ENCODE peak calls at places on chromosomes 7 and 10, in eight cellular contexts. L is fibroblast of lung, T is dorsolateral prefrontal cortex, I is upper lobe of right lung, S is Panc1, R is esophagus squamous epithelium, A is prostate gland, O is left ventricle myocardium inferior. J is an unnamed sample. For H3K27me3, the result is how much of the 10 kb centered on the place peaks cover.

GRCh38 chr10:69479241-69479730 is 28.0 kb downstream of the TSPAN15 start:
- DNase-seq in L (no peak), T (peak), I (no peak), S (no peak), R (no peak), A (no peak), O (peak), J (no peak)

GRCh38 chr7:10708447-10708846 is 265.2 kb upstream of the PHF14 start:
- DNase-seq in L (no peak), T (no peak), I (no peak), S (peak), R (no peak), A (no peak), O (no peak), J (no peak)

GRCh38 chr7:127885843-127886242 is 145.4 kb downstream of the LRRC4 start:
- DNase-seq in L (peak), T (peak), I (no peak), S (no peak), R (no peak), A (no peak), O (no peak), J (no peak)

GRCh38 chr10:78744521-78745090 is 324.2 kb upstream of the ZMIZ1 start:
- DNase-seq in L (no peak), T (no peak), I (no peak), S (no peak), R (no peak), A (no peak), O (peak), J (no peak)

GRCh38 chr10:110002801-110003523 is 4.8 kb upstream of the ADD3 start:
- DNase-seq in L (no peak), T (no peak), I (no peak), S (no peak), R (no peak), A (no peak), O (no peak), J (no peak)

GRCh38 chr10:6753644-6754043 is 173.6 kb upstream of the PRKCQ start:
- DNase-seq in L (no peak), T (no peak), I (no peak), S (no peak), R (no peak), A (no peak), O (no peak), J (no peak)

GRCh38 chr10:87546221-87546620 is 41.5 kb downstream of the MINPP1 start:
- DNase-seq in L (no peak), T (no peak), I (peak), S (no peak), R (no peak), A (no peak), O (no peak), J (no peak)

GRCh38 chr7:69889338-69890080 is 291.2 kb downstream of the AUTS2 start:
- DNase-seq in L (peak), T (no peak), I (no peak), S (no peak), R (no peak), A (no peak), O (no peak), J (no peak)

GRCh38 chr7:112129655-112130323 is 76.4 kb downstream of the DOCK4 start:
- DNase-seq in L (no peak), T (no peak), I (no peak), S (no peak), R (no peak), A (peak), O (no peak), J (no peak)

GRCh38 chr10:22682237-22683192 is 31.9 kb downstream of the PIP4K2A start:
- DNase-seq in L (peak), T (no peak), I (no peak), S (peak), R (no peak), A (no peak), O (no peak), J (peak)

GRCh38 chr7:30240401-30240800 is 44.0 kb upstream of the ZNRF2 start:
- DNase-seq in L (peak), T (no peak), I (no peak), S (no peak), R (no peak), A (no peak), O (no peak), J (no peak)

GRCh38 chr10:121662945-121663917 is 65.0 kb upstream of the FGFR2 start:
- DNase-seq in L (no peak), T (no peak), I (no peak), S (no peak), R (no peak), A (no peak), O (no peak), J (no peak)

GRCh38 chr10:104291439-104291951 is 22.5 kb downstream of the GSTO2 start:
- DNase-seq in L (peak), T (peak), I (peak), S (no peak), R (peak), A (peak), O (peak), J (peak)

GRCh38 chr10:72263613-72264241 is 10.0 kb upstream of the DDIT4 start:
- DNase-seq in L (no peak), T (no peak), I (peak), S (no peak), R (no peak), A (peak), O (no peak), J (peak)

GRCh38 chr10:60777696-60778213 is 523 bp upstream of the CDK1 start:
- DNase-seq in L (no peak), T (no peak), I (no peak), S (no peak), R (no peak), A (no peak), O (no peak), J (no peak)

GRCh38 chr10:12822374-12823170 is 178.9 kb downstream of the CCDC3 start:
- DNase-seq in L (no peak), T (no peak), I (no peak), S (no peak), R (no peak), A (no peak), O (no peak), J (no peak)

GRCh38 chr10:49400365-49400764 is 4.5 kb upstream of the DRGX start:
- DNase-seq in L (no peak), T (no peak), I (no peak), S (no peak), R (no peak), A (no peak), O (no peak), J (no peak)
- H3K4me3 ChIP-seq in L (no peak), T (no peak), I (no peak), S (no peak), R (no peak), A (no peak), O (no peak), J (no peak)

GRCh38 chr10:100761191-100761590 is 15.8 kb downstream of the PAX2 start:
- DNase-seq in L (no peak), T (no peak), I (peak), S (no peak), R (no peak), A (no peak), O (no peak), J (no peak)
- H3K27me3 ChIP-seq in L (under half), T (under half), I (half or more), S (under half), R (under half), A (under half), O (half or more), J (under half)

GRCh38 chr7:48246073-48246472 is 74.8 kb downstream of the ABCA13 start:
- DNase-seq in L (peak), T (no peak), I (no peak), S (no peak), R (no peak), A (no peak), O (no peak), J (no peak)

GRCh38 chr7:48249162-48249561 is 77.9 kb downstream of the ABCA13 start:
- DNase-seq in L (no peak), T (no peak), I (no peak), S (no peak), R (no peak), A (no peak), O (no peak), J (no peak)

GRCh38 chr7:48242846-48243245 is 71.6 kb downstream of the ABCA13 start:
- DNase-seq in L (no peak), T (no peak), I (no peak), S (no peak), R (no peak), A (no peak), O (no peak), J (no peak)

GRCh38 chr7:48250441-48250951 is 79.2 kb downstream of the ABCA13 start:
- DNase-seq in L (peak), T (no peak), I (no peak), S (no peak), R (no peak), A (no peak), O (no peak), J (no peak)

GRCh38 chr7:48244902-48245301 is 73.6 kb downstream of the ABCA13 start:
- DNase-seq in L (peak), T (no peak), I (no peak), S (no peak), R (no peak), A (no peak), O (no peak), J (no peak)
- H3K27ac ChIP-seq in L (no peak), T (no peak), I (no peak), S (no peak), R (no peak), A (no peak), O (no peak), J (no peak)

GRCh38 chr10:80466724-80467326 is 12.7 kb downstream of the TSPAN14 start:
- DNase-seq in L (no peak), T (no peak), I (no peak), S (no peak), R (no peak), A (no peak), O (no peak), J (no peak)
- H3K4me3 ChIP-seq in L (no peak), T (no peak), I (no peak), S (no peak), R (no peak), A (no peak), O (peak), J (peak)

DNA sequence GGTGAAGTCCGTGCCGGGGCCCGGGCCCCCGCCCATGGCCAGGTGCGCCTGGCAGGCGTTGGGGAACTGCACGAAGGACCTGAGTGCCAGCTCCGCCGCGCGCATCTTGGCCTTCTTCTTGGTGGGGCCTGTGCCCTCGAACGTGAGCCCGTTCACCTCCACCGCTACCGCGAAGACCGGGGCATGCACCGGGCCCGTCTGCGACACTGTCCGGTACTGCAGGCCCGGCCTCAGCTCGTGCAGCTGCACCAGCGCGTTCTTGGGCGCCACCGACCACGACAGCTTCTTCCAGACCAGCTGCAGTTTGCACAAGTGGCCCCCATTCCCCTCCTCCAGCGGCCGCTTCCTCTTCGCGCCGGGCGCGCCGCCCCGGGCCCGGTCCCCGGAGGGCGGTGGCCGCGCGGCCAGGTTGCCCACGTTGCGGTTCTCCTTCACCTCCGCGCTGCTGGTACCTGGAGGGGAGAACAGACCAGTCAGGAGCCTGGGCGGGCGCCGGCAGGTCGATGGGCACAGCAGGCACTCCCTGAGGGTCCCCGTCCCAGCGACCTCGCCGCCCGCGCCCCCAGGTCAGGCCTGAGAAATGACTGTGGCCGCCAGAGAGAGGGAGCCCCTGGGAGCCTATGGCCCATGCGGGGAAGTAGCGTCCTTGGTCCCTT is 307.4 kb downstream of the WDR37 start:
- DNase-seq in L (no peak), T (peak), I (peak), S (no peak), R (no peak), A (no peak), O (no peak), J (no peak)
- H3K27me3 ChIP-seq in L (under half), T (under half), I (under half), S (under half), R (under half), A (under half), O (half or more), J (under half)

GRCh38 chr10:124036746-124037145 is 56.7 kb downstream of the CHST15 start:
- DNase-seq in L (no peak), T (no peak), I (no peak), S (no peak), R (no peak), A (no peak), O (no peak), J (no peak)

GRCh38 chr10:124035306-124035927 is 58.0 kb downstream of the CHST15 start:
- DNase-seq in L (no peak), T (no peak), I (no peak), S (no peak), R (no peak), A (no peak), O (no peak), J (no peak)

GRCh38 chr10:124037784-124038183 is 55.6 kb downstream of the CHST15 start:
- DNase-seq in L (no peak), T (no peak), I (no peak), S (no peak), R (no peak), A (no peak), O (no peak), J (no peak)

GRCh38 chr10:124035928-124036558 is 57.4 kb downstream of the CHST15 start:
- DNase-seq in L (no peak), T (no peak), I (peak), S (no peak), R (peak), A (peak), O (peak), J (no peak)

GRCh38 chr10:124037286-124037685 is 56.1 kb downstream of the CHST15 start:
- DNase-seq in L (no peak), T (no peak), I (no peak), S (no peak), R (no peak), A (no peak), O (no peak), J (no peak)
- H3K27ac ChIP-seq in L (no peak), T (no peak), I (no peak), S (no peak), R (peak), A (no peak), O (no peak), J (no peak)

DNA sequence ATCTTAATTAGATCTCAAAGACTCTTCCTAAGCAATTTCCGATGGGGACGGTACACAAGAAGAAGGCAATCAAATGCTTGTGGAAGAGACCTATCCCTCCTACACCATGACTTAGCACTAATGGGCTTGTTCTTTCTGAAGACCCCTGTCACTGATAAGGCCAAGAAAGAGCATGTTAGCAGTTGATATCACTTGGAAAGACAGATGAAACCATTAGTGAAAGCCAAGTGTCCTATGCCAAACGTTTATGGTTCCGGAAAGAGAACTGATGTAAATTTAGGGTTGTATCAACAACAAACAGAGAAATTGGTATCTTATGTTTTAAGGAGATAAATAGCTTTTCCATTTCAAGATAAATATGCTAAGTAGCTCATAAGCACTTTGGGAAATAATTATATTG is 6.5 kb downstream of the UROS start:
- DNase-seq in L (no peak), T (no peak), I (no peak), S (no peak), R (no peak), A (no peak), O (no peak), J (no peak)
- H3K4me3 ChIP-seq in L (no peak), T (no peak), I (no peak), S (no peak), R (no peak), A (no peak), O (no peak), J (no peak)

J was measured in CD4-positive, alpha-beta memory T cell.